ENCODE peak calls at places on chromosomes 3 and 15, in four cellular contexts. D is upper lobe of right lung, P is fibroblast of the aortic adventitia, V is fibroblast of pulmonary artery. L is an unnamed sample.

GRCh38 chr3:72797773-72798543 is 50.3 kb downstream of the SHQ1 start:
- DNase-seq in P (peak), D (no peak), V (peak), L (no peak)

GRCh38 chr15:41401904-41402267 is 410 bp downstream of the NDUFAF1 start:
- DNase-seq in D (no peak), P (no peak), V (no peak), L (no peak)

GRCh38 chr3:148729656-148730055 is 32.0 kb downstream of the AGTR1 start:
- DNase-seq in V (no peak), D (no peak), P (peak), L (no peak)

GRCh38 chr15:75104804-75105557 is 81.6 kb downstream of the PPCDC start:
- DNase-seq in V (peak), D (no peak), P (peak), L (no peak)

GRCh38 chr3:8793242-8793641 is 23.8 kb upstream of the OXTR start:
- DNase-seq in P (peak), D (no peak), V (peak), L (no peak)

GRCh38 chr3:194255252-194256039 is 95.7 kb downstream of the CPN2 start:
- DNase-seq in P (no peak), V (peak), D (peak), L (no peak)

GRCh38 chr3:167615030-167615429 is 38.7 kb downstream of the WDR49 start:
- DNase-seq in D (no peak), V (no peak), P (no peak), L (no peak)

GRCh38 chr3:27488821-27489220 is 4.6 kb upstream of the SLC4A7 start:
- DNase-seq in V (no peak), D (no peak), P (no peak), L (no peak)

GRCh38 chr15:86629957-86630356 is 550.3 kb downstream of the AGBL1 start:
- DNase-seq in P (no peak), D (no peak), V (no peak), L (no peak)

GRCh38 chr3:128011140-128011539 is 41.1 kb upstream of the SEC61A1 start:
- DNase-seq in D (peak), V (peak), P (peak), L (no peak)

GRCh38 chr3:111473550-111473949 is 68.4 kb upstream of the CD96 start:
- DNase-seq in D (no peak), V (no peak), P (no peak), L (no peak)

GRCh38 chr3:177479630-177480029 is 282.3 kb upstream of the TBL1XR1 start:
- DNase-seq in P (no peak), V (no peak), D (no peak), L (no peak)

GRCh38 chr15:78984041-78984440 is 39.2 kb upstream of the CTSH start:
- DNase-seq in D (no peak), V (no peak), P (no peak), L (peak)

GRCh38 chr3:117688583-117688982 is 979.0 kb downstream of the TUSC7 start:
- DNase-seq in D (no peak), V (no peak), P (no peak), L (no peak)

GRCh38 chr3:36803096-36803811 is 38.9 kb upstream of the DCLK3 start:
- DNase-seq in P (no peak), V (no peak), D (no peak), L (no peak)

GRCh38 chr3:35505181-35505580 is 134.1 kb upstream of the ARPP21 start:
- DNase-seq in P (no peak), D (peak), V (no peak), L (peak)

GRCh38 chr3:99544819-99545281 is 93.5 kb upstream of the COL8A1 start:
- DNase-seq in D (no peak), P (peak), V (peak), L (no peak)

GRCh38 chr3:193053031-193053430 is 135.4 kb upstream of the MB21D2 start:
- DNase-seq in P (peak), V (peak), D (no peak), L (no peak)

GRCh38 chr3:179410317-179410716 is 41.0 kb downstream of the GNB4 start:
- DNase-seq in V (peak), P (no peak), D (no peak), L (no peak)

GRCh38 chr3:184741798-184742675 is 30.2 kb upstream of the MAGEF1 start:
- DNase-seq in D (no peak), P (no peak), V (no peak), L (no peak)
- TF ChIP-seq CTCF in D (no peak), P (no peak), V (no peak), L (no peak)

DNA sequence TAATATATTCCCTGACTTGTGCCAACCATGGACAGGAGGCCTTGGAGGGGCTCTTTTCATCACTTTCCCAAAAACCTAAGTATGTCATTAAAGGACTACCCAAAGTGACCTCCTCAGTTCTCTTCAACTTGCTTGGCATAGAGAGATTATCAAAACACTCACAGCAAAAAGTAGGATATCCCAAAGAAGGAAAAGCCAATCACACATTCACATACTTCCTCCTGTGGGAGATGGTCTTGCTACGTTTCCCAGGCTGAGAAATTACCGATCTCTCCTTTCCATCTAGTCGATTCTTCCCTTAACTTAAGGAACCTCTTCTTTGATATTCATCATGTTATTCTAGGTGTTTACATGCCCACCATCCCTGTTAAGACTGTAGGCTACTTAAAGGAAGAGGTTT is 9.1 kb downstream of the DPPA4 start:
- DNase-seq in D (no peak), P (no peak), V (no peak), L (no peak)
- TF ChIP-seq CTCF in D (no peak), P (no peak), V (no peak), L (no peak)

GRCh38 chr15:81612631-81613030 is 238.6 kb upstream of the TMC3 start:
- DNase-seq in V (no peak), D (no peak), P (no peak), L (no peak)
- TF ChIP-seq CTCF in V (no peak), D (no peak), P (no peak), L (no peak)

GRCh38 chr15:82272154-82272553 is 9.5 kb downstream of the SAXO2 start:
- DNase-seq in D (no peak), P (no peak), V (no peak), L (no peak)

DNA sequence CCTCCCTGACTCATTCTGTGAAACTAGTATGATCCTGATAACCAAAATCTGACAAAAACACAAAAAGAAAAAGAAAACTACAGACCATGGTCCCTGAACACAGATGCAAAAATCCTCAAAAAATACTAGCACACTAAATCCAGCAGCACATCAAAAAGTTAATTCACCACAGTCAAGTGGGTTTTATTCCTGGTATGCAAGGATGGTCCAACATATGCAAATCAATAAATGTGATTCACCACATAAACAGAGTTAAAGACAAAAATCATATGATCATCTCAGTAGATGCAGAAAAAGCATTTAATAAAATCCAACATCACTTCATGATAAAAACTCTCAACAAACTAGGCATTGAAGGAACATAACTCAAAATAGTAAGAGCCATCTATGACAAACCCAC is 12.8 kb downstream of the SAXO2 start:
- DNase-seq in V (no peak), P (no peak), D (no peak), L (no peak)
- TF ChIP-seq CTCF in V (no peak), P (no peak), D (no peak), L (no peak)

GRCh38 chr3:39292961-39293360 is 13.1 kb upstream of the CX3CR1 start:
- DNase-seq in D (no peak), P (no peak), V (no peak), L (no peak)

GRCh38 chr3:39290255-39290654 is 10.4 kb upstream of the CX3CR1 start:
- DNase-seq in V (peak), D (no peak), P (peak), L (no peak)

GRCh38 chr3:39289107-39289506 is 9.3 kb upstream of the CX3CR1 start:
- DNase-seq in V (no peak), P (no peak), D (no peak), L (no peak)

GRCh38 chr3:39294446-39295183 is 14.8 kb upstream of the CX3CR1 start:
- DNase-seq in V (no peak), D (no peak), P (no peak), L (no peak)

GRCh38 chr3:39291903-39292329 is 12.1 kb upstream of the CX3CR1 start:
- DNase-seq in P (peak), D (peak), V (peak), L (no peak)
- TF ChIP-seq CTCF in P (peak), D (peak), V (peak), L (peak)

DNA sequence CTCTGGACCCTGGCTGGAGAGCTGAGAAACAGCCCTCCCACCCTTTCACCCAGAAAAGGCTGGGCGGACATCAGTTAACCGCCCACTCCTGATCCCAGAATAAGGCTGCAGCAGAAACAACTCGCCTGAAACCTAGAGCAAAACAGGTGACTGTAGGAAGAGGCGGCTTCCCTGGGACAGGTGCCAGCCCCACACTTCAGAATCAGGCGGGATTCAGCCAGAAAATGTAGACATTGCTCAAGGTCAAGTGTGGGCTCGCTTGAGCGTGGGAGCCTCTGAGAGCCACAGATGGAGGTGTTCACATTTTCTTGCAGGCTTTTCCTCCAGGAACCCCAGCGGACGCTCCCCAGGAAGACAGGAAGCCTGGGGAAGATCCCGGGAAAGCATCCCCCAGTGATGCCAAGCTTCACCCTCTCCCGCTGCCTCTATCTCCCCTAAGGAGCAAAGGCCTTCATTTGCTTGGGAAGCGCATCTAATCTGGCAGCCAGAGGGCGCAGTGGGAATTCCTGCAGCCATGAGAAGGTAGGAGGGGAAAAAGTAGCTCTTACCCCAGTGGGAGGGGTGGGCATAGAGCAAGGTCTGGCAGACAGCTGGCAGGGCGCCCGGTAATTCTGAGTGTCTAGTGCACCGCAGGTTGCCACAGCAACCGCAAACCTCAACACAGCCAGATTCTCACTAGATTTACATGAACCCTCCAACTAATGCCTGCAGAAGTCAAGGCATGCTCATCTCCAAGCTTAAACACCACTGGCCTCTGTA is 77.7 kb downstream of the OCA2 start:
- DNase-seq in V (peak), D (peak), P (no peak), L (no peak)
- TF ChIP-seq CTCF in V (peak), D (peak), P (no peak), L (peak)

GRCh38 chr3:11529281-11529680 is 114.4 kb downstream of the VGLL4 start:
- DNase-seq in D (no peak), V (no peak), P (no peak), L (no peak)

GRCh38 chr3:11534783-11535081 is 109.0 kb downstream of the VGLL4 start:
- DNase-seq in D (no peak), P (no peak), V (no peak), L (no peak)

GRCh38 chr3:11532865-11533490 is 110.7 kb downstream of the VGLL4 start:
- DNase-seq in V (peak), D (no peak), P (peak), L (no peak)

GRCh38 chr3:11534011-11534782 is 109.5 kb downstream of the VGLL4 start:
- DNase-seq in D (no peak), V (no peak), P (no peak), L (no peak)

GRCh38 chr3:11530153-11530721 is 113.5 kb downstream of the VGLL4 start:
- DNase-seq in V (peak), P (peak), D (peak), L (peak)
- TF ChIP-seq CTCF in V (peak), P (peak), D (no peak), L (peak)

GRCh38 chr15:81157939-81158223 is 23.8 kb downstream of the CFAP161 start:
- DNase-seq in D (no peak), P (no peak), V (no peak), L (no peak)

GRCh38 chr15:81157195-81157938 is 23.3 kb downstream of the CFAP161 start:
- DNase-seq in V (peak), D (no peak), P (peak), L (no peak)

GRCh38 chr15:81161215-81161673 is 27.2 kb downstream of the CFAP161 start:
- DNase-seq in D (no peak), P (no peak), V (no peak), L (no peak)

GRCh38 chr15:81161851-81162250 is 27.8 kb downstream of the CFAP161 start:
- DNase-seq in V (no peak), P (no peak), D (no peak), L (no peak)

DNA sequence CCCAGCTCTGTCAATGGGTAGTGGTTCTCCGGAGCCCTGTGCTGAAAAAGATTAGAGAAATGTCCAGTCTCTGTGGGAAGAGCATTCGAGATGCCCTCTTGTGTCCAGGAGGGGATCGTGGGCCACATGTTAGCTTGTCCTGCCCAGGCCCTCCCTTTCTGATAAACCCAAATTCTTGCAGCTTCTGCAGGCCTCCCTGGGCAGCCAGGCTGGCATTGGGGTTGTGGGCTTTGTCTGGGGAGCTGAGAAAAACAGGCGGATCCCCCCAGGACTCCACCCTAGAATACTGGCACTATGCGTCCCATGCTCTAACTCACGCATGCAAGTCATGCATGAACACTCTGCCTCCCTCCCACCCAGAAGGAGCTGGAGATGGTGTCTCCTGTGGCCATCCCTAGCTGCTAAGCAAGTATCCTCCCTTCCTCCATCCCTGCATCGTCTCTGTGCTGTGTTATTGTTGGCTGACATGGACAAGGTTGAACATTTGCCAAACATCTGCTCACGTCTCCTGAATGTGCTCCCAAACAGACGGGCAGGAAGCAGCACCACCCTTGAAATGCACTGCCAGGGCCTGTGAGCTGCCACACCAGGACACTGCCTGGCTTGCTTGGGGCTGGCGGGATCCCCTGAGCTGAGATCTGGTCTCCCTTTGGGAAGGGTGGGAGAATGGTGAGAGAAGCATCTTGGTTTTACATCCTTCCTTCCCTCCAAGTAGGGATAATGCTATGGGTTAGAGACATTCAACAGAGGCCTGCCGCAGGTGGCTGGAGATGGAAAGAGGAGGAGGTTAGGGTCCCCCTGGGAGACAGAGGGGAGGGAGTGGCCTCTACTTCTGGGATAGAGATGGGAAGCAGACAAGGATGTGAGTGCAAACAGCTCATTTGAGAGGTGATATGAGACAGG is 26.5 kb downstream of the CFAP161 start:
- DNase-seq in V (peak), D (no peak), P (peak), L (no peak)
- TF ChIP-seq CTCF in V (no peak), D (no peak), P (no peak), L (no peak)

GRCh38 chr15:62390793-62391543 is 225.9 kb upstream of the C2CD4B start:
- DNase-seq in V (peak), P (peak), D (peak), L (peak)
- TF ChIP-seq CTCF in V (no peak), P (no peak), D (no peak), L (peak)

DNA sequence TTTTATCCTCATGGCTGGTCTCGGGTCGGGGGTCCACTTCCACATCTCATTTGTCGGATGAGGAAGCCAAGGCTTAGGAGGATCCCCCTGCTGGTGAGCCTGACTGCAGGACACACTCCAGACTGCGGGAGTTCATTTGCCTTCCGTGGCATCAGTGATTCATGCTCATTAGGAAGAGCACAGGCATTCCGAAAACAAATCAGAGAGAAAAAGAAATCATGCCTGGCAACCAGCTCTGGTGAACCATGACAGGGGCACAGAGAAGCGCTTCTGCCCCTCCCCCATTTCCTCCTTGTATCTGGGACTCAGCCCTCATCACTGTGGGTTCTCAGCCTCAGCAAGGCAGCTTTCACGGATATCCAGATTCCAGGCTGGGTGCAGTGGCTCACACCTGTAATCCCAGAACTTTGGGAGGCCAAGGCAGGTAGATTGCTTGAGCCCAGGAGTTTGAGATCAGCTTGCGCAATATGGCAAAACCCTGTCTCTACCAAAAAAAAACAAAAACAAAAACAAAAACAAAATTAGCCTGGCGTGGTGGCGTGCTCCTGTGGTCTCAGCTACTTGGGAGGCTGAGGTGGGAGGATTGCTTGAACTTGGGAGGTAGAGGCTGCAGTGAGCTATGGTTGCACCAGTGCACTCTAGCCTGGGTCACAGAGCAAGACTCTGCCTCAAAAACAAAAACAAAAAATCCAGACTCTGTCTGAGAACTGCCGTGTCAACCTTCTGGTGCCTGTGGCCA is 28.4 kb downstream of the IRAK2 start:
- DNase-seq in D (no peak), V (peak), P (peak), L (no peak)
- TF ChIP-seq CTCF in D (peak), V (peak), P (peak), L (peak)